ENCODE peak calls at places on chromosomes 5 and 9, in eight cellular contexts. D is GM23338; U is posterior vena cava; G is sigmoid colon; V is pancreas; Z is activated naive CD4-positive, alpha-beta T cell treated with anti-CD3 and anti-CD28 coated beads for 36 hours; E is glomerular endothelial cell; K is mesenteric fat pad. O is an unnamed sample.

GRCh38 chr9:114988962-114989599 is 58.7 kb upstream of the TNFSF8 start:
- DNase-seq in D (no peak), U (no peak), G (no peak), V (no peak), Z (peak; percentile 74), E (no peak), K (no peak), O (no peak)

GRCh38 chr5:154366353-154366752 is 79.4 kb upstream of the SAP30L start:
- DNase-seq in D (no peak), U (no peak), G (no peak), V (no peak), Z (no peak), E (no peak), K (no peak), O (no peak)

GRCh38 chr9:16213781-16214515 is 656.5 kb downstream of the BNC2 start:
- DNase-seq in D (no peak), U (no peak), G (peak; percentile 89), V (no peak), Z (no peak), E (no peak), K (no peak), O (peak; percentile 82)

GRCh38 chr5:167853421-167853820 is 438.0 kb upstream of the WWC1 start:
- DNase-seq in D (no peak), U (no peak), G (no peak), V (no peak), Z (no peak), E (no peak), K (no peak), O (no peak)

GRCh38 chr5:9496801-9497200 is 49.1 kb downstream of the SEMA5A start:
- DNase-seq in D (no peak), U (no peak), G (no peak), V (no peak), Z (no peak), E (no peak), K (no peak), O (no peak)

GRCh38 chr5:109805882-109806281 is 116.2 kb downstream of the MAN2A1 start:
- DNase-seq in D (peak; percentile 24), U (no peak), G (no peak), V (no peak), Z (no peak), E (no peak), K (no peak), O (no peak)

GRCh38 chr5:88660326-88660946 is 222.5 kb downstream of the MEF2C start:
- DNase-seq in D (peak; percentile 73), U (no peak), G (no peak), V (peak; percentile 56), Z (peak; percentile 30), E (no peak), K (no peak), O (no peak)

GRCh38 chr5:55671975-55672374 is 40.1 kb downstream of the SLC38A9 start:
- DNase-seq in D (no peak), U (no peak), G (no peak), V (no peak), Z (no peak), E (no peak), K (no peak), O (no peak)

GRCh38 chr5:45252991-45253390 is 443.2 kb downstream of the HCN1 start:
- DNase-seq in D (no peak), U (no peak), G (no peak), V (no peak), Z (no peak), E (no peak), K (no peak), O (no peak)

GRCh38 chr9:87194471-87194870 is 247.2 kb upstream of the GAS1 start:
- DNase-seq in D (no peak), U (no peak), G (no peak), V (no peak), Z (no peak), E (no peak), K (no peak), O (no peak)

GRCh38 chr9:2620876-2621677 is 510 bp upstream of the VLDLR start:
- DNase-seq in D (peak; percentile 94), U (peak; percentile 90), G (peak; percentile 92), V (peak; percentile 89), Z (peak; percentile 89), E (no peak), K (peak; percentile 91), O (peak; percentile 72)